ENCODE peak calls at places on chromosomes 5 and 9, in five cellular contexts. V is K562, O is SK-N-SH, A is HepG2, E is NT2/D1. X is an unnamed sample.

GRCh38 chr5:104347119-104347708 is 784.6 kb upstream of the NUDT12 start:
- DNase-seq in V (peak), O (no peak), A (no peak), E (no peak), X (no peak)

GRCh38 chr9:26706223-26706622 is 186.4 kb downstream of the CAAP1 start:
- DNase-seq in V (no peak), O (no peak), A (no peak), E (no peak), X (no peak)

GRCh38 chr9:103991698-103992097 is 102.4 kb upstream of the SMC2 start:
- DNase-seq in V (no peak), O (no peak), A (no peak), E (no peak), X (peak)

GRCh38 chr5:119250946-119251901 is 104.6 kb upstream of the TNFAIP8 start:
- DNase-seq in V (no peak), O (no peak), A (no peak), E (no peak), X (no peak)

GRCh38 chr5:63050916-63051315 is 472.3 kb downstream of the LRRC70 start:
- DNase-seq in V (no peak), O (no peak), A (no peak), E (no peak), X (no peak)

GRCh38 chr9:928363-929042 is 48.0 kb upstream of the DMRT3 start:
- DNase-seq in V (peak), O (peak), A (peak), E (peak), X (no peak)

GRCh38 chr9:97525451-97525850 is 24.0 kb downstream of the TMOD1 start:
- DNase-seq in V (no peak), O (no peak), A (no peak), E (no peak), X (no peak)

GRCh38 chr9:89187541-89187940 is 8.9 kb upstream of the SHC3 start:
- DNase-seq in V (no peak), O (no peak), A (no peak), E (no peak), X (no peak)

GRCh38 chr5:162068412-162068811 is 839 bp downstream of the GABRG2 start:
- DNase-seq in V (peak), O (peak), A (peak), E (peak), X (no peak)

GRCh38 chr5:154334406-154335041 is 111.3 kb upstream of the SAP30L start:
- DNase-seq in V (no peak), O (no peak), A (peak), E (no peak), X (no peak)

GRCh38 chr5:10319202-10319851 is 11.6 kb upstream of the CMBL start:
- DNase-seq in V (peak), O (no peak), A (peak), E (no peak), X (no peak)

GRCh38 chr5:90479611-90480385 is 5.1 kb downstream of the POLR3G start:
- DNase-seq in V (no peak), O (no peak), A (no peak), E (no peak), X (no peak)

GRCh38 chr9:80557256-80557655 is 985.5 kb downstream of the TLE4 start:
- DNase-seq in V (no peak), O (no peak), A (no peak), E (no peak), X (no peak)

GRCh38 chr5:114062940-114063867 is 298.7 kb upstream of the KCNN2 start:
- DNase-seq in V (no peak), O (no peak), A (no peak), E (no peak), X (no peak)

GRCh38 chr9:108511200-108511756 is 344.5 kb downstream of the ACTL7B start:
- DNase-seq in V (no peak), O (no peak), A (no peak), E (no peak), X (no peak)

GRCh38 chr9:94082956-94083355 is 1.3 kb upstream of the PTPDC1 start:
- DNase-seq in V (no peak), O (no peak), A (no peak), E (no peak), X (no peak)

GRCh38 chr5:112355058-112355685 is 63.9 kb downstream of the EPB41L4A start:
- DNase-seq in V (no peak), O (no peak), A (no peak), E (no peak), X (no peak)

GRCh38 chr9:37332581-37332980 is 89.9 kb upstream of the GRHPR start:
- DNase-seq in V (no peak), O (no peak), A (no peak), E (no peak), X (no peak)

GRCh38 chr5:33468811-33469435 is 28.2 kb downstream of the TARS1 start:
- DNase-seq in V (no peak), O (no peak), A (no peak), E (no peak), X (no peak)

GRCh38 chr9:121267689-121268597 is at the start of gene GSN:
- DNase-seq in V (peak), O (peak), A (peak), E (no peak), X (no peak)

GRCh38 chr5:178590924-178591423 is 781 bp upstream of the COL23A1 start:
- DNase-seq in V (no peak), O (no peak), A (no peak), E (no peak), X (no peak)

GRCh38 chr5:68817696-68818695 is 275.8 kb upstream of the SLC30A5 start:
- DNase-seq in V (no peak), O (no peak), A (no peak), E (peak), X (no peak)

GRCh38 chr5:89493414-89493813 is 610.4 kb upstream of the MEF2C start:
- DNase-seq in V (no peak), O (no peak), A (no peak), E (no peak), X (no peak)

GRCh38 chr9:101495810-101496209 is 37.8 kb upstream of the RNF20 start:
- DNase-seq in V (no peak), O (no peak), A (no peak), E (no peak), X (no peak)

GRCh38 chr5:158560170-158560569 is 539.5 kb downstream of the EBF1 start:
- DNase-seq in V (no peak), O (no peak), A (peak), E (no peak), X (peak)

GRCh38 chr9:134585746-134586706 is 55.6 kb upstream of the COL5A1 start:
- DNase-seq in V (no peak), O (no peak), A (no peak), E (no peak), X (no peak)

GRCh38 chr9:14517154-14517906 is 175.9 kb downstream of the ZDHHC21 start:
- DNase-seq in V (no peak), O (peak), A (no peak), E (no peak), X (no peak)

GRCh38 chr9:133949486-133950061 is 42.5 kb downstream of the VAV2 start:
- DNase-seq in V (no peak), O (no peak), A (no peak), E (no peak), X (no peak)

GRCh38 chr5:112757468-112758208 is 20.0 kb downstream of the APC start:
- DNase-seq in V (peak), O (peak), A (peak), E (no peak), X (peak)

GRCh38 chr9:124771867-124772621 is 933 bp upstream of the NR6A1 start:
- DNase-seq in V (peak), O (peak), A (peak), E (peak), X (no peak)

GRCh38 chr5:135913713-135914626 is 18.3 kb upstream of the IL9 start:
- DNase-seq in V (no peak), O (no peak), A (no peak), E (no peak), X (no peak)

GRCh38 chr5:18069790-18070189 is 435.5 kb downstream of the TAF11L14 start:
- DNase-seq in V (no peak), O (no peak), A (no peak), E (no peak), X (no peak)

GRCh38 chr5:54030981-54031380 is 279.4 kb downstream of the ARL15 start:
- DNase-seq in V (no peak), O (no peak), A (no peak), E (no peak), X (no peak)

GRCh38 chr9:110995511-110996340 is 42.5 kb downstream of the LPAR1 start:
- DNase-seq in V (no peak), O (no peak), A (no peak), E (no peak), X (no peak)

GRCh38 chr9:34047864-34048729 is 590 bp downstream of the UBAP2 start:
- DNase-seq in V (peak), O (peak), A (peak), E (no peak), X (no peak)

GRCh38 chr9:89223398-89223977 is 44.9 kb upstream of the SHC3 start:
- DNase-seq in V (no peak), O (no peak), A (no peak), E (no peak), X (no peak)

GRCh38 chr5:79235578-79236363 is at the start of gene JMY:
- DNase-seq in V (peak), O (peak), A (peak), E (peak), X (no peak)

GRCh38 chr5:164844348-164844747 is 1338.9 kb downstream of the MAT2B start:
- DNase-seq in V (no peak), O (no peak), A (no peak), E (no peak), X (no peak)

GRCh38 chr9:107142430-107142829 is 140.6 kb upstream of the RAD23B start:
- DNase-seq in V (no peak), O (no peak), A (no peak), E (no peak), X (no peak)

GRCh38 chr9:20540169-20540863 is 82.0 kb downstream of the MLLT3 start:
- DNase-seq in V (no peak), O (no peak), A (no peak), E (no peak), X (no peak)
- TF ChIP-seq YY1 in V (no peak), O (no peak), A (no peak), E (no peak), X (no peak)

DNA sequence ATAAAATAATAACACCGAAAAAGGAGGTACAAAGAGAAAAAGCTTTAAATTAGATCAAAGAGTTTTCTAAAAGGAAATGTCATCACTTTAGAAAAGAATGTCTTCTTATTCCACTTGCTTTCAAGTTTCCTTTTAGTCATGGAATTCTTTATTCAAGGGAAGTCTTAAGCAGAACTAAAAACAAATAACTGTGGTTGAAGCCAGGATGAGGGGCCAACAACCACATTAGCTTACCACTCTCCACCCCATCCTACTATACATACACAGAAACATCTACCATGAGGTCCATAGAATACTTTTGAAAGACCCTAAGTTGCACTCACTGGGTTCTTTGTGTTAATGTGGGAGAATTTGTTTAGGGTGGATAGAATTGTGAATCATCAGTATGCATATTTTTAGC is 239.2 kb downstream of the LURAP1L start:
- DNase-seq in V (no peak), O (no peak), A (no peak), E (no peak), X (no peak)
- TF ChIP-seq YY1 in V (no peak), O (no peak), A (no peak), E (no peak), X (no peak)

DNA sequence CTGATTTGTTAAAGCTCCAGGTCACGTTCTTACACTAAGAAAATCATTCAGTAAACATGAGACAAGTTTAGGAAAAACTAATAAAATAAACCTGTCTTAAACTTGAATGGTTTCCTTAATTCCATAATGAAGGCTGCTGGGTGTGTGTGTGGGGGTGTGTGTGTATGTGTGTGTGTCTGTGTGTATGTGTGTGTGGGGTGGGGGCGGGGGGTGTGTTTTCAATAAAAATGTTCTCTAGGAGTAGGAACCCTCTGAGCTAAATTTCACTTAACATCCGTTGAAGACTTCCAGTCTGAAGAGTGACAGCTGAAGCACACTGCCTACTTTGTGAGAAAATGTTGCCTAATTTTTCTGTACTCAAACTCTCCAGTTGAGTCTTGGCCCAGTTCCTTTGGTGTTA is 54.5 kb downstream of the HSPA4 start:
- DNase-seq in V (no peak), O (no peak), A (no peak), E (no peak), X (no peak)
- TF ChIP-seq YY1 in V (no peak), O (no peak), A (no peak), E (no peak), X (no peak)

DNA sequence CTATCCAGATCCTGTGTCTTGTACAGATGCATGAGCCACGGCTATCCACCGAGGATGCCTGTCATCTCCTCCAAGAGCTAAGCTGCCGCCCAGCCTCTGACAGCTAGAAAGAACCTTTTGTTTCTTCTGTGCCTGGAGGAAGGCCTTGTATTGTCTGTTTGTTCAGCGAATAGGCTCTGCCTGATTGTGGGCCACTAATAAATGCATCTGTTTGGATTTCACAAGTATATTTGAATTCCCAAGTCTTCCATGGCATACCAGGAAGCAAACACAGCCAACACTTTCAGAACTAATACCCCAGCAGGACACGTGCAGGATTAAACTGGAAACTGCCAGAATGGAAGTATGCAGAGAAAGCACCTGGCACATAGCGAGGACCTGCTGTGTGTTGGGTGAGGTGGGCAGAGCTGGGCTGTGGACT is 92.7 kb upstream of the NEURL1B start:
- DNase-seq in V (no peak), O (no peak), A (no peak), E (no peak), X (no peak)
- TF ChIP-seq YY1 in V (no peak), O (no peak), A (no peak), E (no peak), X (no peak)

DNA sequence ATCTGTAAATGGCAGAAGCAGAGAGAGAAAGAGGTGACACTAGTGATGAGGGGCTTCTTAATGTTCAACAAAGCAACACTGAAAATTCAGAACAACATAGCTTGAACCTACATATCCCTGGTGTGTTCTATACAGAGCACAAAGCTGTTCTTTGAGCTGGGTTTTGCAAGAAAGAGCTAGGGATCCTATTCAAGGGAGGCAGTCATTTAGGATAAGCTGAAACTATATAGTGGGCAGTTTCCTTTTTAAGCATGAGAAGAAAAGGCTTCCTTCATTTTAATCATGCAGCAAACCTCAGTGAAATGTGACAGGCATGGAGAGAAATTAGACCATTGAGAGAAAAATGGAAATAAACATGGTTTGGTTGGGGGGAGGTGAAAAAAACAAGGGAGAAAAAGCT is 45.6 kb upstream of the RAI14 start:
- DNase-seq in V (no peak), O (no peak), A (no peak), E (no peak), X (no peak)
- TF ChIP-seq YY1 in V (no peak), O (no peak), A (no peak), E (no peak), X (no peak)

GRCh38 chr5:8458038-8458383 is 589.1 kb downstream of the MTRR start:
- DNase-seq in V (peak), O (no peak), A (no peak), E (no peak), X (no peak)
- TF ChIP-seq YY1 in V (no peak), O (no peak), A (no peak), E (no peak), X (no peak)

X was measured in GM12878.